ENCODE peak calls at places on chromosomes 6 and 20, in seven cellular contexts. B is activated B cell treated with CpG ODN at 0.5 μM for 24 hours, U is AG09319, X is A549, E is sigmoid colon, Z is epithelial cell of proximal tubule, M is Peyer's patch. S is an unnamed sample.

GRCh38 chr6:117585647-117586046 is 16.7 kb downstream of the GOPC start:
- DNase-seq in B (no peak), E (no peak), M (no peak), U (no peak), Z (no peak), X (no peak), S (no peak)

GRCh38 chr20:23125625-23126191 is 39.6 kb upstream of the CD93 start:
- DNase-seq in B (no peak), E (peak; percentile 78), U (no peak), Z (no peak), X (no peak), M (no peak), S (no peak)

GRCh38 chr20:21397341-21398108 is at the start of gene NKX2-4:
- DNase-seq in U (no peak), X (no peak), Z (no peak), B (peak; percentile 17), M (no peak), E (no peak), S (no peak)

GRCh38 chr6:116556814-116557403 is 3.4 kb downstream of the CALHM4 start:
- DNase-seq in Z (no peak), B (no peak), X (no peak), M (no peak), E (no peak), U (no peak), S (no peak)

GRCh38 chr20:2859330-2860121 is 13.8 kb upstream of the PTPRA start:
- DNase-seq in Z (no peak), M (no peak), U (no peak), E (no peak), B (no peak), X (no peak), S (no peak)

GRCh38 chr6:154466139-154466538 is 44.3 kb downstream of the CNKSR3 start:
- DNase-seq in Z (no peak), E (no peak), X (no peak), M (no peak), B (no peak), U (no peak), S (no peak)

GRCh38 chr6:127618729-127619128 is 41.8 kb downstream of the C6orf58 start:
- DNase-seq in Z (no peak), X (no peak), B (no peak), E (no peak), M (no peak), U (no peak), S (no peak)

GRCh38 chr6:108588586-108588985 is 27.9 kb downstream of the FOXO3 start:
- DNase-seq in U (no peak), M (peak; percentile 41), E (no peak), X (no peak), B (no peak), Z (no peak), S (no peak)

GRCh38 chr6:50720623-50721022 is 7.3 kb downstream of the TFAP2D start:
- DNase-seq in U (no peak), X (no peak), M (no peak), Z (no peak), B (no peak), E (no peak), S (no peak)

GRCh38 chr6:150452642-150453243 is 83.9 kb downstream of the IYD start:
- DNase-seq in X (no peak), U (no peak), E (no peak), B (no peak), M (no peak), Z (peak; percentile 27), S (no peak)

GRCh38 chr20:43448748-43449535 is 8.8 kb upstream of the SRSF6 start:
- DNase-seq in B (no peak), X (peak; percentile 72), E (no peak), Z (no peak), M (peak; percentile 31), U (no peak), S (no peak)

GRCh38 chr20:22796465-22797077 is 212.2 kb upstream of the FOXA2 start:
- DNase-seq in U (no peak), E (no peak), Z (peak; percentile 43), B (no peak), M (no peak), X (no peak), S (no peak)

GRCh38 chr6:100775667-100776066 is 105.5 kb downstream of the ASCC3 start:
- DNase-seq in Z (no peak), U (no peak), E (no peak), M (no peak), B (no peak), X (no peak), S (no peak)

DNA sequence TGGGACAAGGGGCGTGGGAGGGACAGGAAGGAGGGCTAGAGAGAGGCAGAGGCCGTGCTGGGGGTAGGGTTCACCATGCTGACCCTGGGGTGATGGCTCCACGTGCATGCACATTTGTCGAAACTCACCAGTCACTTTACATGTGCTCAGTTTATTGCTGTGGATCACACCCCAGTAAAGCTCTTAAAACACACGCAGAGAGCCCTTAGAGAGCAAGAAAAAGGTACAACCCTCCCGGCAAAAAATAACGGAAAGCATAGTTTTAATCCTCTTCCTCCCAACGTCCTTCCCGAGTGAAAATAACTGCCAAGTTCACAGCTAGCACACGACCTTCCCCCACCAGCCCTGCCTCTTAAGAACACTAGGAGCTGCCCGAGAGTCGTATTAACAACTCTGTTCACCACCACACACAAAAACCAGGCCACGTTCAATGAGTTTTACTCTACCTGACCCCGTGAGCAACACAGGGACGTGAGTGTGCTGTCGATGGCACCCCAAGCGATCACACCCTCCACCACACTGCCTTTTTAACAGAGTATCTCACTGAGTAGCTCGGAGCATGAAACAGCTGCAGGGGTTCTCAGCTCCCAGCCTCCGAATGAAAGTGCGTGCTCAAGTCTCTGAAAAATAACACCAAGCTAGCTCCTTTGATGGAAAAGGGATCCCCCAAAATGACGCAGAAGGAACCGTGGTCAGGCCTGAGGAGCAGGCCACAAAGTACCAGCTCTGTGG is 39.7 kb downstream of the TAF4 start:
- DNase-seq in E (no peak), M (no peak), B (no peak), Z (peak; percentile 35), U (no peak), X (no peak), S (no peak)
- TF ChIP-seq CTCF in E (peak; percentile 50), M (no peak), B (no peak), Z (peak; percentile 83), U (peak; percentile 53), X (no peak), S (peak; percentile 83)

GRCh38 chr20:48878849-48879248 is 42.7 kb upstream of the ARFGEF2 start:
- DNase-seq in X (no peak), E (no peak), M (no peak), U (no peak), Z (no peak), B (no peak), S (no peak)

GRCh38 chr20:48879609-48880008 is 41.9 kb upstream of the ARFGEF2 start:
- DNase-seq in B (no peak), E (no peak), Z (no peak), X (no peak), U (no peak), M (no peak), S (no peak)

GRCh38 chr20:48875914-48876240 is 45.6 kb upstream of the ARFGEF2 start:
- DNase-seq in M (no peak), U (no peak), B (peak; percentile 25), X (no peak), Z (no peak), E (no peak), S (no peak)

GRCh38 chr20:48875233-48875913 is 46.1 kb upstream of the ARFGEF2 start:
- DNase-seq in Z (no peak), M (no peak), U (no peak), X (no peak), B (no peak), E (no peak), S (no peak)

DNA sequence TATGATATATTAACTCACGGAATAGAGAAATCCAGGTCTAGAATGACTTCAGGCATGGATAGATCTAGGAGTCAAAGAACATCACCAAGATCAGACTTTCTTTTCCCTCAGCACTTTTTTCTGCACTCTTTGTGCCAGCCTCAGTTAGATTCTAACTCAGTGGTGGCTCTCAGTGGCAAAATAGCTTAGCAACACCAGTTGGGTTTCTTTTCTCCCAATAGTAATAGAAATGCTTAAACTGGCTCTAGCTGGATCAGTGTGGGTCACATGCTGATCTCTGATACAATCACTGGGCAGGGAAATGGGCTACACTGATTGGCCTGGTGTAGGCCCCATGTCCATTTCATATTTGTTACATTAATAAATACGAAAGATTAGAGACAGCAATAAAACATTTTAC is 44.2 kb upstream of the ARFGEF2 start:
- DNase-seq in Z (no peak), U (no peak), X (no peak), E (no peak), M (no peak), B (no peak), S (no peak)
- TF ChIP-seq CTCF in Z (no peak), U (no peak), X (no peak), E (no peak), M (peak; percentile 41), B (no peak), S (no peak)

GRCh38 chr6:16187185-16187584 is 51.2 kb upstream of the GMPR start:
- DNase-seq in B (no peak), U (no peak), M (no peak), X (no peak), Z (no peak), E (no peak), S (no peak)

GRCh38 chr6:16182428-16182827 is 53.5 kb downstream of the MYLIP start:
- DNase-seq in U (no peak), Z (no peak), B (no peak), E (no peak), X (no peak), M (no peak), S (no peak)

GRCh38 chr6:16184554-16184953 is 53.8 kb upstream of the GMPR start:
- DNase-seq in M (no peak), B (no peak), U (no peak), X (no peak), Z (no peak), E (no peak), S (no peak)

GRCh38 chr6:16181429-16182359 is 52.8 kb downstream of the MYLIP start:
- DNase-seq in M (no peak), Z (no peak), B (no peak), U (no peak), E (no peak), X (no peak), S (no peak)

GRCh38 chr6:16184129-16184528 is 54.3 kb upstream of the GMPR start:
- DNase-seq in Z (no peak), X (peak; percentile 7), U (no peak), E (no peak), M (peak; percentile 54), B (no peak), S (no peak)
- TF ChIP-seq CTCF in Z (peak; percentile 62), X (no peak), U (no peak), E (no peak), M (peak; percentile 40), B (no peak), S (peak; percentile 52)

DNA sequence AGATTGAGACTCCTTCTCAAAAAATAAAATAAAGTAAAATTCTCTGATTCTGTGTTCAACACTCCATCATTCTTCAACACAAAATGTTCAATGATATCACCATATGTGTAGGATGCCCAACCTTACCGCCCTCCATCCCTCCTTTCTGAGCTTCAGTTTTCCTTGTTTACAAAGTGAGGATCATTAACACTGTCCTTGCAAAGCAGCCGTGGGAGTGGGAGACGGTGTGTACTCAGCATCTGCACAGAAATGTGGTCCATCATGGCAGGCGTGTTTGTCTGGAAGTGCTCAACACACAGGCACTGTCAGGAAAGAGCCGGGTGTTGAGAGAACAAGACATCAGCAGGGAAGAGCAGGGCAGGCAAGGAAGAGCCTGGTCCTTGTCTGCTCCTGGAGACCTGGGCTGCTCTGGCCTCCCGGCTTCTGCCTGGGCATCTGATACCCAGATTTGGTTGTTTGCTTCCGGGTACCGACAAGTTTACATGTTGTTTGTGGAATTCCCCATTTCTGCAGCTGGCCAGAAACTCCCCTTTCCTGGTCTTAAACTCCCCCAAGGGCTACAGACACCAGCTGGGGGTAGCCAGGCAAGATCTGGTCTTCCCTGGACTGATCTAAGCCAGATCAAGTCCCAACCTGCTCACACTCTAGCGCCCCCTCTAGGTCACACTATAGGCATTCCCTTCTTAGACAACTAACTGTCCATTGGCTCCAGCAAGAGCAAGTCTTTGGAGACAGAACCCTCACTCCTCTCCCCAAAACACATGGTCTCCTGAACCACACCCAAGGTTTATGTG is 26.7 kb upstream of the TTPAL start:
- DNase-seq in X (no peak), B (no peak), U (no peak), Z (no peak), M (no peak), E (no peak), S (peak; percentile 22)
- TF ChIP-seq CTCF in X (peak; percentile 24), B (no peak), U (peak; percentile 7), Z (peak; percentile 65), M (peak; percentile 7), E (no peak), S (peak; percentile 55)